ENCODE peak calls at places on chromosomes 2 and 18, in five cellular contexts. F, I, O, Z and J are unnamed samples.

GRCh38 chr18:48572402-48573126 is 33.7 kb downstream of the CTIF start:
- DNase-seq in I (no peak), Z (no peak), O (no peak), F (no peak), J (no peak)

GRCh38 chr2:44135771-44136170 is 32.9 kb upstream of the PPM1B start:
- DNase-seq in Z (no peak), I (no peak), O (peak), F (no peak), J (no peak)

GRCh38 chr2:239401450-239402227 is 819 bp upstream of the HDAC4 start:
- DNase-seq in I (peak), Z (peak), O (peak), F (peak), J (peak)

GRCh38 chr2:164182116-164182637 is 439.1 kb downstream of the GRB14 start:
- DNase-seq in F (no peak), I (no peak), Z (no peak), O (no peak), J (no peak)

GRCh38 chr2:5140367-5140766 is 551.8 kb upstream of the SOX11 start:
- DNase-seq in O (no peak), I (no peak), F (no peak), Z (no peak), J (no peak)

GRCh38 chr2:46858697-46859080 is 56.9 kb downstream of the MCFD2 start:
- DNase-seq in I (no peak), F (no peak), O (peak), Z (no peak), J (no peak)

GRCh38 chr2:12702661-12703121 is 14.0 kb upstream of the TRIB2 start:
- DNase-seq in Z (no peak), F (no peak), O (peak), I (no peak), J (no peak)

GRCh38 chr18:3189884-3190283 is 29.9 kb downstream of the MYOM1 start:
- DNase-seq in Z (no peak), O (no peak), F (no peak), I (no peak), J (no peak)

GRCh38 chr2:101823347-101823791 is 125.9 kb downstream of the MAP4K4 start:
- DNase-seq in O (peak), Z (no peak), I (peak), F (peak), J (peak)

GRCh38 chr2:23524261-23524706 is 139.3 kb downstream of the KLHL29 start:
- DNase-seq in Z (no peak), I (no peak), F (no peak), O (peak), J (no peak)

GRCh38 chr2:108347786-108348185 is 30.0 kb upstream of the SULT1C4 start:
- DNase-seq in O (no peak), Z (no peak), I (no peak), F (no peak), J (no peak)

GRCh38 chr2:97951155-97951670 is 44.5 kb downstream of the TMEM131 start:
- DNase-seq in F (no peak), Z (no peak), I (no peak), O (peak), J (no peak)

GRCh38 chr2:173149491-173149890 is 73.8 kb downstream of the MAP3K20 start:
- DNase-seq in I (no peak), O (no peak), F (no peak), Z (peak), J (no peak)

GRCh38 chr18:24463233-24463775 is 2.9 kb downstream of the HRH4 start:
- DNase-seq in Z (no peak), O (no peak), F (no peak), I (no peak), J (no peak)

GRCh38 chr18:24465491-24465890 is 5.1 kb downstream of the HRH4 start:
- DNase-seq in Z (no peak), I (no peak), F (no peak), O (no peak), J (no peak)

GRCh38 chr18:24459772-24460171 is 665 bp upstream of the HRH4 start:
- DNase-seq in O (no peak), Z (no peak), I (no peak), F (no peak), J (no peak)

GRCh38 chr18:24460388-24460787 is at the start of gene HRH4:
- DNase-seq in Z (no peak), F (no peak), O (no peak), I (no peak), J (no peak)

DNA sequence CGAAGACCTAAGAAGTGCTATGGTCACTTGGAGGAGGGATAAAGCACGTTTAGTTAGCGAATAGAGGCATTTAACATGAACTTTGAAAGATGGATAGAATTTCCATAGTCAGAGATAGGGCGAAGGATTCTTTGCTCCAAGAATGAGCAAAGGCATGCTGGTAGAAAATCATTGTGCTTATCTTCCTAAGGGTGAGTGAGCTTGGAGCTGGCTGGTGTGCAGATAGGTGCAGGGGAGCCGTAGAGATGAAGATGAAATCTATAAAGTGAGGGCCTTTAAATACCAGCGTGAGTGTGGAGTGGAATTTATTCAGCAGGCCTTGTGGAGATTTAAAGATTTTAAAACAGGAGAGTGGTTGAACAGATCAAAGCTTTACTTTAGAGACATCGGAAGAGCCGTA is 1.6 kb downstream of the HRH4 start:
- DNase-seq in Z (no peak), O (no peak), F (no peak), I (no peak), J (no peak)
- TF ChIP-seq SMC3 in Z (no peak), O (no peak), F (no peak), I (no peak), J (no peak)

DNA sequence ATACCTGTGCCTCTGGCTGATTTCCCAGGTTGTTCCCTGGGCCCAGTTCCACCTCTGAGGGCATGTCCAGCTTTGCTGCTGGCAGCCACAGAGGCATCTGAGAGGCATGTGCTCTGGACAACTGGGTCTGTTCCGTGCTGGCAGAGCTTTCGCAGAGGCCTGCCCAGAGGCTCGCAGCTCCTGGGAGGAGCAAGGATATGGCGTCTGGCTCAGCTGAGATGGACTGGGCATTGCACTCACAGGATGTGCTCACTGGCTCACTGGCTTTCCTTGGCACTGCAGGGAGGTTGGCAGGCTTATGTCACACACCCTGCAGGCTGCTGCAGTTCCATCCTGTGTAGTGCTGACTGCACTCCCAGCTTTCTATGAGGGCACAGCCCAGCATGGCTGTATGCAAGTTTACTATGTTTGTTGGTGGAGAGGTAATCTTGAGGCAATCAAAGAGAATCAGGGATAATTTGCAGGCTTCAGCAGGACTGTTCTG is 172.3 kb downstream of the PRKCE start:
- DNase-seq in F (peak), Z (no peak), I (no peak), O (no peak), J (no peak)
- TF ChIP-seq POLR2A in F (no peak), Z (no peak), I (no peak), O (no peak), J (no peak)

GRCh38 chr2:121648611-121649401 is 456 bp downstream of the CLASP1 start:
- DNase-seq in Z (no peak), F (peak), O (peak), I (peak), J (peak)
- TF ChIP-seq SMC3 in Z (no peak), F (no peak), O (no peak), I (no peak), J (no peak)

GRCh38 chr18:80029690-80030089 is 4.5 kb upstream of the RBFA start:
- DNase-seq in I (no peak), Z (no peak), O (no peak), F (no peak), J (no peak)

GRCh38 chr18:80035997-80036396 is 1.8 kb downstream of the RBFA start:
- DNase-seq in F (no peak), O (no peak), I (no peak), Z (no peak), J (no peak)

GRCh38 chr18:80034068-80034851 is at the start of gene RBFA:
- DNase-seq in F (peak), O (peak), I (peak), Z (peak), J (peak)

GRCh38 chr18:80034852-80035406 is 695 bp downstream of the RBFA start:
- DNase-seq in Z (no peak), I (no peak), F (no peak), O (no peak), J (no peak)

DNA sequence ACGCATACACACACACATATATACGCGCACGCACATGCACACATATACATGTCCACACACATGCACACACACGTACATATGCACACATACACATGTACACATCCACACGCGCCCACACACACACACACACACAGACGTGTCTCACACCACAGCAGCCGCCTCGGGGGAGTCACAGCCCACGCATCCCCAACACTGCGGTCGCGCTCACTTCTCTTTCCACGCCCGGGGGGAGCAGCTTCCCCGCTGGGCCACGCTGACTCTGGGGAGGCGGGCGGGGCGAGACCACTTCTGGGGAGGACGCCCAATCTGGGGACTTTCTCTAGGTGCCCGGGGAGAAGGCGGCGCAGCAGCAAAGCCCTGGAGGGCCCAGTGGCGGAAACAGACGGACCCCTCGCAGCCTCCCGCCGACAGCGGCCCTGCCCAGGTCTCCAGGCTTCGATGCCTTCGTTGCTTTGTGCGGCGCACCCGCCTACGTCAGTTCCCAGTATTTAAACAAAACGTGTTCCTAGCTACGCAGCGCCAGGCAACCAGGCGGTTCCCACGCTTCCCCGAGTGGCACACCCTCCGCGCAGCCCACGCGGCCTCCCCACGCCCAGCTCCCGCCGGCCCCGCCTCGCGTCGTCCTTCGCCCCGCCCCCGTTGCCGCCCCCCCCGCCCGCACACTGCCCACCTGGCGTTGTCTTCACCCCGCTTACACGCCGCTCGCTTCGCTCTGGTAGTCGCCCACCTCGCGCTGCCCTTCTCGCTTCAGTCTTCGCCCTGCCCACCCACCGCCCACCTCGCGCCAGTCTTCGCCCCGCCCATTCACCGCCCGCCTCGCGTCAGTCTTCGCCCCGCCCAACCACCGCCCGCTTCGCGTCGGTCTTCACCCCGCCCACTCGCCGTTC is 810 bp upstream of the RBFA start:
- DNase-seq in Z (no peak), O (peak), I (no peak), F (peak), J (no peak)
- TF ChIP-seq POLR2A in Z (peak), O (peak), I (peak), F (peak), J (peak)

DNA sequence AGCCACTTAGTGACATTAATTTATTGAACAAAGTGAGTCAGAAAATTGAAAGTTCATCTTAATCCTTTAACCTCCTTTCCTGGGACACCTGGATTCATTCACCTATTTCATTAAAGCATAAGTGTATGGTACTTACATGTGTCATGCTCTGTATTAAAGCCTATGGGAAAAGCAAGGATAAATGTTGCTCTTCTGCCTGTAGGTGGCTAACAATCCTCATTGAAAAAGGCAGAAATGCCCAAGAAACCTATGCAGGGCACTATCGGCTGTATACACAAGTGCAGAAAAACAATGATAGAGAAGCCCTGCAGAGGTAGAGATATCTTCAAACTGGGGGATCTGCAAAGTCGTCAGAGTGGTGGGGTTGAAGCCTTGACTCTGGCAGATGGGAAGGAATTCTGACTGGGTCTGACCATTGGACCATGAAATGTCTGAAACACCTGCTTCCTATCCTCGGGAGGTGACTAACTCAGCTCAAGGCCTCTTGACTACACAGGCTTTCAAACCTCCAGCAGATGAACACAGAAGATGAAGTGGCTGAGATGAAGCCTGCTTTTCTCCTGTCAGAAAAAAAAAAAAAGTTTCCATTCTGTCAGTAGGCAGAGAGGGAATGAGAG is 83.1 kb downstream of the DCC start:
- DNase-seq in Z (no peak), I (no peak), O (no peak), F (peak), J (no peak)
- TF ChIP-seq SMC3 in Z (no peak), I (no peak), O (no peak), F (peak), J (no peak)

GRCh38 chr2:237691200-237691907 is 64.0 kb downstream of the LRRFIP1 start:
- DNase-seq in O (no peak), I (no peak), F (peak), Z (no peak), J (no peak)
- TF ChIP-seq POLR2A in O (no peak), I (no peak), F (no peak), Z (peak), J (no peak)